ENCODE peak calls at places on chromosomes 4 and X, in ten cellular contexts. One of them, this sample, is unnamed.

GRCh38 chr4:163157157-163157556 is 9.5 kb downstream of the NAF1 start:
- DNase-seq in AG04449: peak; percentile 65
- DNase-seq in stimulated activated CD8-positive, alpha-beta memory T cell treated with anti-CD3 and anti-CD28 coated beads, Interleukin-15, amount 100 ng/mL, for 24 hours: no peak
- DNase-seq in hypothalamus: no peak
- DNase-seq in CD8-positive, alpha-beta memory T cell: no peak
- DNase-seq in mucosa of descending colon: no peak
- DNase-seq in stimulated activated CD4-positive, alpha-beta T cell treated with anti-CD3 and anti-CD28 coated beads, Interleukin-15, amount 100 ng/mL, for 1 hour: no peak
- DNase-seq in neural crest cell: no peak
- DNase-seq in left cardiac atrium: no peak
- DNase-seq in NT2/D1: no peak
- DNase-seq in this sample: no peak

GRCh38 chr4:53717064-53717549 is 125.8 kb upstream of the LNX1 start:
- DNase-seq in AG04449: no peak
- DNase-seq in stimulated activated CD8-positive, alpha-beta memory T cell treated with anti-CD3 and anti-CD28 coated beads, Interleukin-15, amount 100 ng/mL, for 24 hours: no peak
- DNase-seq in hypothalamus: no peak
- DNase-seq in CD8-positive, alpha-beta memory T cell: no peak
- DNase-seq in mucosa of descending colon: no peak
- DNase-seq in stimulated activated CD4-positive, alpha-beta T cell treated with anti-CD3 and anti-CD28 coated beads, Interleukin-15, amount 100 ng/mL, for 1 hour: no peak
- DNase-seq in neural crest cell: no peak
- DNase-seq in left cardiac atrium: no peak
- DNase-seq in NT2/D1: no peak
- DNase-seq in this sample: no peak

GRCh38 chr4:39134674-39135073 is 47.7 kb upstream of the WDR19 start:
- DNase-seq in AG04449: no peak
- DNase-seq in stimulated activated CD8-positive, alpha-beta memory T cell treated with anti-CD3 and anti-CD28 coated beads, Interleukin-15, amount 100 ng/mL, for 24 hours: no peak
- DNase-seq in hypothalamus: no peak
- DNase-seq in CD8-positive, alpha-beta memory T cell: no peak
- DNase-seq in mucosa of descending colon: no peak
- DNase-seq in stimulated activated CD4-positive, alpha-beta T cell treated with anti-CD3 and anti-CD28 coated beads, Interleukin-15, amount 100 ng/mL, for 1 hour: no peak
- DNase-seq in neural crest cell: no peak
- DNase-seq in left cardiac atrium: no peak
- DNase-seq in NT2/D1: no peak
- DNase-seq in this sample: no peak

GRCh38 chrX:132365490-132365889 is 123.3 kb downstream of the MBNL3 start:
- DNase-seq in AG04449: no peak
- DNase-seq in stimulated activated CD8-positive, alpha-beta memory T cell treated with anti-CD3 and anti-CD28 coated beads, Interleukin-15, amount 100 ng/mL, for 24 hours: no peak
- DNase-seq in hypothalamus: no peak
- DNase-seq in CD8-positive, alpha-beta memory T cell: no peak
- DNase-seq in mucosa of descending colon: no peak
- DNase-seq in stimulated activated CD4-positive, alpha-beta T cell treated with anti-CD3 and anti-CD28 coated beads, Interleukin-15, amount 100 ng/mL, for 1 hour: no peak
- DNase-seq in neural crest cell: no peak
- DNase-seq in left cardiac atrium: no peak
- DNase-seq in NT2/D1: no peak
- DNase-seq in this sample: no peak

GRCh38 chr4:16205298-16206164 is 20.7 kb downstream of the TAPT1 start:
- DNase-seq in AG04449: no peak
- DNase-seq in stimulated activated CD8-positive, alpha-beta memory T cell treated with anti-CD3 and anti-CD28 coated beads, Interleukin-15, amount 100 ng/mL, for 24 hours: no peak
- DNase-seq in hypothalamus: no peak
- DNase-seq in CD8-positive, alpha-beta memory T cell: no peak
- DNase-seq in mucosa of descending colon: no peak
- DNase-seq in stimulated activated CD4-positive, alpha-beta T cell treated with anti-CD3 and anti-CD28 coated beads, Interleukin-15, amount 100 ng/mL, for 1 hour: no peak
- DNase-seq in neural crest cell: no peak
- DNase-seq in left cardiac atrium: no peak
- DNase-seq in NT2/D1: no peak
- DNase-seq in this sample: no peak

GRCh38 chr4:79141530-79141929 is 184.3 kb downstream of the NAA11 start:
- DNase-seq in AG04449: no peak
- DNase-seq in stimulated activated CD8-positive, alpha-beta memory T cell treated with anti-CD3 and anti-CD28 coated beads, Interleukin-15, amount 100 ng/mL, for 24 hours: no peak
- DNase-seq in hypothalamus: no peak
- DNase-seq in CD8-positive, alpha-beta memory T cell: no peak
- DNase-seq in mucosa of descending colon: no peak
- DNase-seq in stimulated activated CD4-positive, alpha-beta T cell treated with anti-CD3 and anti-CD28 coated beads, Interleukin-15, amount 100 ng/mL, for 1 hour: no peak
- DNase-seq in neural crest cell: no peak
- DNase-seq in left cardiac atrium: no peak
- DNase-seq in NT2/D1: peak; percentile 5
- DNase-seq in this sample: no peak

GRCh38 chr4:65521666-65522065 is 148.6 kb downstream of the EPHA5 start:
- DNase-seq in AG04449: no peak
- DNase-seq in stimulated activated CD8-positive, alpha-beta memory T cell treated with anti-CD3 and anti-CD28 coated beads, Interleukin-15, amount 100 ng/mL, for 24 hours: no peak
- DNase-seq in hypothalamus: no peak
- DNase-seq in CD8-positive, alpha-beta memory T cell: no peak
- DNase-seq in mucosa of descending colon: no peak
- DNase-seq in stimulated activated CD4-positive, alpha-beta T cell treated with anti-CD3 and anti-CD28 coated beads, Interleukin-15, amount 100 ng/mL, for 1 hour: no peak
- DNase-seq in neural crest cell: no peak
- DNase-seq in left cardiac atrium: no peak
- DNase-seq in NT2/D1: no peak
- DNase-seq in this sample: no peak

GRCh38 chr4:22842360-22842759 is 149.6 kb downstream of the GBA3 start:
- DNase-seq in AG04449: no peak
- DNase-seq in stimulated activated CD8-positive, alpha-beta memory T cell treated with anti-CD3 and anti-CD28 coated beads, Interleukin-15, amount 100 ng/mL, for 24 hours: no peak
- DNase-seq in hypothalamus: no peak
- DNase-seq in CD8-positive, alpha-beta memory T cell: no peak
- DNase-seq in mucosa of descending colon: no peak
- DNase-seq in stimulated activated CD4-positive, alpha-beta T cell treated with anti-CD3 and anti-CD28 coated beads, Interleukin-15, amount 100 ng/mL, for 1 hour: no peak
- DNase-seq in neural crest cell: no peak
- DNase-seq in left cardiac atrium: no peak
- DNase-seq in NT2/D1: peak; percentile 18
- DNase-seq in this sample: no peak

GRCh38 chrX:21398424-21398823 is 24.2 kb downstream of the CNKSR2 start:
- DNase-seq in AG04449: no peak
- DNase-seq in stimulated activated CD8-positive, alpha-beta memory T cell treated with anti-CD3 and anti-CD28 coated beads, Interleukin-15, amount 100 ng/mL, for 24 hours: no peak
- DNase-seq in hypothalamus: no peak
- DNase-seq in CD8-positive, alpha-beta memory T cell: no peak
- DNase-seq in mucosa of descending colon: no peak
- DNase-seq in stimulated activated CD4-positive, alpha-beta T cell treated with anti-CD3 and anti-CD28 coated beads, Interleukin-15, amount 100 ng/mL, for 1 hour: no peak
- DNase-seq in neural crest cell: no peak
- DNase-seq in left cardiac atrium: no peak
- DNase-seq in NT2/D1: no peak
- DNase-seq in this sample: no peak